ENCODE peak calls at places on chromosomes 13 and 19, in eight cellular contexts. One of them, this sample, is unnamed.

GRCh38 chr19:46408611-46409039 is 4.7 kb downstream of the CCDC8 start:
- DNase-seq in cardiac fibroblast: peak; percentile 70
- DNase-seq in cardiac muscle cell: peak; percentile 73
- DNase-seq in IMR-90: peak; percentile 28
- DNase-seq in fibroblast of mammary gland: peak; percentile 58
- DNase-seq in GM23248: peak; percentile 60
- DNase-seq in thoracic aorta: peak; percentile 75
- DNase-seq in lower lobe of right lung: peak; percentile 88
- DNase-seq in this sample: no peak

GRCh38 chr19:38592940-38593339 is 24.8 kb downstream of the MAP4K1 start:
- DNase-seq in fibroblast of mammary gland: no peak
- DNase-seq in IMR-90: no peak
- DNase-seq in GM23248: no peak
- DNase-seq in thoracic aorta: no peak
- DNase-seq in cardiac fibroblast: no peak
- DNase-seq in lower lobe of right lung: no peak
- DNase-seq in cardiac muscle cell: no peak
- DNase-seq in this sample: no peak

GRCh38 chr13:97568850-97569249 is 134.9 kb downstream of the RAP2A start:
- DNase-seq in GM23248: no peak
- DNase-seq in cardiac fibroblast: peak; percentile 7
- DNase-seq in fibroblast of mammary gland: no peak
- DNase-seq in thoracic aorta: no peak
- DNase-seq in cardiac muscle cell: no peak
- DNase-seq in lower lobe of right lung: no peak
- DNase-seq in IMR-90: no peak
- DNase-seq in this sample: no peak

GRCh38 chr13:45933203-45934014 is 81.9 kb upstream of the SIAH3 start:
- DNase-seq in fibroblast of mammary gland: no peak
- DNase-seq in cardiac fibroblast: no peak
- DNase-seq in GM23248: no peak
- DNase-seq in thoracic aorta: no peak
- DNase-seq in IMR-90: no peak
- DNase-seq in lower lobe of right lung: no peak
- DNase-seq in cardiac muscle cell: no peak
- DNase-seq in this sample: no peak

GRCh38 chr13:66933994-66934393 is 296.1 kb downstream of the PCDH9 start:
- DNase-seq in cardiac muscle cell: no peak
- DNase-seq in lower lobe of right lung: no peak
- DNase-seq in thoracic aorta: no peak
- DNase-seq in fibroblast of mammary gland: peak; percentile 91
- DNase-seq in cardiac fibroblast: peak; percentile 22
- DNase-seq in IMR-90: peak; percentile 90
- DNase-seq in GM23248: peak; percentile 2
- DNase-seq in this sample: no peak

GRCh38 chr13:35475960-35476943 is at the start of gene MAB21L1:
- DNase-seq in IMR-90: peak; percentile 19
- DNase-seq in lower lobe of right lung: no peak
- DNase-seq in fibroblast of mammary gland: peak; percentile 85
- DNase-seq in thoracic aorta: no peak
- DNase-seq in cardiac muscle cell: peak; percentile 35
- DNase-seq in GM23248: peak; percentile 89
- DNase-seq in cardiac fibroblast: peak; percentile 35
- DNase-seq in this sample: peak; percentile 50

GRCh38 chr13:78152415-78152814 is 233.8 kb upstream of the EDNRB start:
- DNase-seq in GM23248: no peak
- DNase-seq in IMR-90: no peak
- DNase-seq in fibroblast of mammary gland: no peak
- DNase-seq in cardiac fibroblast: no peak
- DNase-seq in lower lobe of right lung: no peak
- DNase-seq in thoracic aorta: no peak
- DNase-seq in cardiac muscle cell: no peak
- DNase-seq in this sample: no peak

GRCh38 chr13:47908200-47908902 is 92.7 kb downstream of the SUCLA2 start:
- DNase-seq in fibroblast of mammary gland: peak; percentile 77
- DNase-seq in thoracic aorta: no peak
- DNase-seq in cardiac fibroblast: peak; percentile 26
- DNase-seq in cardiac muscle cell: no peak
- DNase-seq in GM23248: peak; percentile 67
- DNase-seq in IMR-90: peak; percentile 76
- DNase-seq in lower lobe of right lung: no peak
- DNase-seq in this sample: no peak

GRCh38 chr19:35311901-35312665 is 16.9 kb upstream of the CD22 start:
- DNase-seq in cardiac muscle cell: no peak
- DNase-seq in IMR-90: no peak
- DNase-seq in fibroblast of mammary gland: no peak
- DNase-seq in GM23248: no peak
- DNase-seq in cardiac fibroblast: no peak
- DNase-seq in thoracic aorta: no peak
- DNase-seq in lower lobe of right lung: no peak
- DNase-seq in this sample: no peak

GRCh38 chr19:7986321-7987083 is 18.9 kb downstream of the ELAVL1 start:
- DNase-seq in IMR-90: peak; percentile 82
- DNase-seq in thoracic aorta: no peak
- DNase-seq in lower lobe of right lung: peak; percentile 10
- DNase-seq in fibroblast of mammary gland: peak; percentile 76
- DNase-seq in GM23248: peak; percentile 79
- DNase-seq in cardiac muscle cell: no peak
- DNase-seq in cardiac fibroblast: peak; percentile 63
- DNase-seq in this sample: no peak

GRCh38 chr19:55931936-55932386 is at the start of gene NLRP13:
- DNase-seq in thoracic aorta: no peak
- DNase-seq in fibroblast of mammary gland: no peak
- DNase-seq in cardiac muscle cell: no peak
- DNase-seq in lower lobe of right lung: no peak
- DNase-seq in GM23248: no peak
- DNase-seq in IMR-90: no peak
- DNase-seq in cardiac fibroblast: no peak
- DNase-seq in this sample: no peak

GRCh38 chr13:28494861-28495585 is at the start of gene FLT1:
- DNase-seq in GM23248: peak; percentile 70
- DNase-seq in IMR-90: peak; percentile 38
- DNase-seq in fibroblast of mammary gland: no peak
- DNase-seq in lower lobe of right lung: peak; percentile 67
- DNase-seq in cardiac muscle cell: peak; percentile 71
- DNase-seq in thoracic aorta: no peak
- DNase-seq in cardiac fibroblast: peak; percentile 44
- DNase-seq in this sample: peak; percentile 60

GRCh38 chr19:48607359-48607755 is 815 bp downstream of the SPACA4 start:
- DNase-seq in thoracic aorta: no peak
- DNase-seq in GM23248: no peak
- DNase-seq in cardiac muscle cell: no peak
- DNase-seq in lower lobe of right lung: no peak
- DNase-seq in IMR-90: no peak
- DNase-seq in cardiac fibroblast: no peak
- DNase-seq in fibroblast of mammary gland: no peak
- DNase-seq in this sample: no peak

GRCh38 chr19:48606463-48607358 is at the start of gene SPACA4:
- DNase-seq in thoracic aorta: no peak
- DNase-seq in cardiac muscle cell: no peak
- DNase-seq in cardiac fibroblast: no peak
- DNase-seq in GM23248: no peak
- DNase-seq in fibroblast of mammary gland: no peak
- DNase-seq in lower lobe of right lung: no peak
- DNase-seq in IMR-90: no peak
- DNase-seq in this sample: no peak

GRCh38 chr19:48611872-48612271 is 3.0 kb downstream of the FAM83E start:
- DNase-seq in GM23248: no peak
- DNase-seq in IMR-90: no peak
- DNase-seq in cardiac fibroblast: no peak
- DNase-seq in lower lobe of right lung: no peak
- DNase-seq in cardiac muscle cell: no peak
- DNase-seq in thoracic aorta: no peak
- DNase-seq in fibroblast of mammary gland: no peak
- DNase-seq in this sample: no peak

GRCh38 chr19:48609571-48610108 is 3.1 kb downstream of the SPACA4 start:
- DNase-seq in lower lobe of right lung: no peak
- DNase-seq in cardiac fibroblast: no peak
- DNase-seq in IMR-90: no peak
- DNase-seq in fibroblast of mammary gland: no peak
- DNase-seq in thoracic aorta: no peak
- DNase-seq in cardiac muscle cell: no peak
- DNase-seq in GM23248: no peak
- DNase-seq in this sample: no peak

GRCh38 chr19:48608798-48609263 is 2.3 kb downstream of the SPACA4 start:
- DNase-seq in cardiac fibroblast: peak; percentile 49
- DNase-seq in fibroblast of mammary gland: peak; percentile 48
- DNase-seq in lower lobe of right lung: no peak
- DNase-seq in cardiac muscle cell: no peak
- DNase-seq in thoracic aorta: no peak
- DNase-seq in GM23248: peak; percentile 73
- DNase-seq in IMR-90: no peak
- DNase-seq in this sample: peak; percentile 61
- H3K4me3 ChIP-seq in cardiac fibroblast: no peak overlapping the region
- H3K4me3 ChIP-seq in fibroblast of mammary gland: no peak overlapping the region
- H3K4me3 ChIP-seq in lower lobe of right lung: no peak overlapping the region
- H3K4me3 ChIP-seq in cardiac muscle cell: no peak overlapping the region
- H3K4me3 ChIP-seq in thoracic aorta: no peak overlapping the region
- H3K4me3 ChIP-seq in GM23248: no peak overlapping the region
- H3K4me3 ChIP-seq in IMR-90: no peak overlapping the region
- H3K4me3 ChIP-seq in this sample: no peak overlapping the region

GRCh38 chr19:51572415-51572814 is 1.3 kb downstream of the ZNF175 start:
- DNase-seq in cardiac muscle cell: no peak
- DNase-seq in cardiac fibroblast: peak; percentile 17
- DNase-seq in fibroblast of mammary gland: peak; percentile 27
- DNase-seq in GM23248: peak; percentile 35
- DNase-seq in IMR-90: peak; percentile 3
- DNase-seq in thoracic aorta: no peak
- DNase-seq in lower lobe of right lung: no peak
- DNase-seq in this sample: no peak
- H3K4me3 ChIP-seq in cardiac muscle cell: no peak overlapping the region
- H3K4me3 ChIP-seq in cardiac fibroblast: peak overlapping the region; percentile 63
- H3K4me3 ChIP-seq in fibroblast of mammary gland: peak overlapping the region; percentile 83
- H3K4me3 ChIP-seq in GM23248: peak overlapping the region; percentile 94
- H3K4me3 ChIP-seq in IMR-90: peak overlapping the region; percentile 74
- H3K4me3 ChIP-seq in thoracic aorta: peak overlapping the region; percentile 80
- H3K4me3 ChIP-seq in lower lobe of right lung: peak overlapping the region; percentile 64
- H3K4me3 ChIP-seq in this sample: peak overlapping the region; percentile 59

DNA sequence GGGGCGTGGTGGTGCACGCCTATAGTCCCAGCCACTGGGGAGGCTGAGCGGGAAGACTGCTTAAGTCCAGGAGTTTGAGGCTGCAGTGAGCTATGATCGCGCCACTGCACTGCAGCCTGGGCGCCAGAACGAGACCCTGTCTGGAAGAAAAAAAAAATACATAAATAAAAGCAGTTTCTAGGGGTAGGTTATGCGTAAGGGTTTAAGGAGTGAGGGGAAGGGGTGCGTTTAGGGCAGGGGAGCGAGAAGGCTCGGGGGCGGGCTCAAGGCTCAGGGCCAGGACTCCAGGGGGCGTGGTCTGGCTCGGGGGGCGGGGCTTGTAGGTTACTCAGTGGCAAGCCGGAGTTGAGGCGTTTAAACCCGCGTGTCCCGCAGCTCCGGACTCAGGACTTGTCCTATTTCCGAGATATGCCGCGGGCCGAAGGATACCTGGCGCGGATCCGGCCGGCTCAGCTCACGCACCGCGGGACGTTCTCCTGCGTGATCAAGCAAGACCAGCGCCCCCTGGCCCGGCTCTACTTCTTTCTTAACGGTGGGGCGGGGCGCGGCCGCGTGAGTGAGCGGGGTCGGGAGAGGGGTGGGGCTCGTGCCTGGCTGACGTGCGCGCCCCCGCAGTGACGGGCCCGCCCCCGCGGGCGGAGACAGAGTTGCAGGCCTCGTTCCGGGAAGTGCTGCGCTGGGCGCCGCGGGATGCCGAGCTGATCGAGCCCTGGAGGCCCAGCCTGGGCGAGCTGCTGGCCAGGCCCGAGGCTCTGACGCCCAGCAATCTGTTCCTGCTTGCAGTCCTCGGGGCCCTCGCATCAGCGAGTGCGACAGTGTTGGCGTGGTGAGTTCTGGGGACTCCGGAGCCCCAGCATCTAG is 10.8 kb downstream of the SPACA6 start:
- DNase-seq in IMR-90: peak; percentile 89
- DNase-seq in fibroblast of mammary gland: peak; percentile 88
- DNase-seq in lower lobe of right lung: peak; percentile 99
- DNase-seq in cardiac fibroblast: peak; percentile 97
- DNase-seq in thoracic aorta: peak; percentile 96
- DNase-seq in cardiac muscle cell: peak; percentile 96
- DNase-seq in GM23248: peak; percentile 97
- DNase-seq in this sample: peak; percentile 96
- H3K4me3 ChIP-seq in IMR-90: peak overlapping the region; percentile 45
- H3K4me3 ChIP-seq in fibroblast of mammary gland: peak overlapping the region; percentile 78
- H3K4me3 ChIP-seq in lower lobe of right lung: peak overlapping the region; percentile 82
- H3K4me3 ChIP-seq in cardiac fibroblast: peak overlapping the region; percentile 59
- H3K4me3 ChIP-seq in thoracic aorta: peak overlapping the region; percentile 82
- H3K4me3 ChIP-seq in cardiac muscle cell: peak overlapping the region; percentile 41
- H3K4me3 ChIP-seq in GM23248: peak overlapping the region; percentile 85
- H3K4me3 ChIP-seq in this sample: peak overlapping the region; percentile 74

DNA sequence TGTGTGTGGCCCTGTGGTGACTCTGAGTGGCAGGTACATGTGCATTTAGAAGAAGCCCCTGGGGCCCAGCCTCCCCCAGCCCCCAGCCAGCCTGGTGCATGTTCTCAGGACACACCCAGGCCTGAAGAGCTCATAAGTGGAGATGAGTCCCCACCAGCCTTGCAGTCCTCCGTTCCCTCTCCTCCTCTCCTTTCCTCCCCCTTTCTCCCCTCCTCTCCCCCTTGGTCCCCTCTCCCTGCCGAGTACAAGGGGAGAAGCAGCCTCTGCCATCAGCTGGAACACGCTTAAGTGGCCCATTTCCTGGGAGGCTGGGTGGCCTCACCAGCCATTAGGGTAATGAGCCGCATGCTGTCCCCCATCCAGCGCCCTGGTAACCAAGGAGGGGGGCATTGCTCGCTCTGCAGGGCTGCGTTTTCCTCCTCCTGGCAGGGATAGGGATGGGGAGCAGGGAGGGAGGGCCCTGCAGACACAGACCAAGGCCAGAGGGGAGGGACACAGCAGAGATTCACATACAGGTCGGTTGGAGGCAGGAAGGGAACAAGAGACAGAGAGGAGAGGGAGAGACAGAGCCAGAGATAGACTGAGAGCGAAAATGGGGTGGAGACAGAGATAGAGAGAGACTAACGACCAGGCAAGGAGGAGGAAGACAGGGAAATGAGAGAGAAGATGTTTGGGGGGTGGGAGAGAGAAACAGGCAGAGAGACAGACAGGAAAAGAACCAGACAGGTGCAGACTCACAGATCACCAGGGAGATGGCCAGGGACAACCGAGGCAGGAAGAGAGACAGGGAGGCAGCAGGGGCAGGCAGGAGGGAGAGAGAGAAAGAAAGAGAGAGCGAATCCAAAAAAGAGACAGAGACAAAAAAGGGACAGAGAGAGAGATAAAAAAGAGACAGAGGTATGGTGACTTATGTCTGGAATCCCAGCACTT is 19.3 kb upstream of the DPP9 start:
- DNase-seq in IMR-90: no peak
- DNase-seq in lower lobe of right lung: no peak
- DNase-seq in GM23248: no peak
- DNase-seq in cardiac fibroblast: no peak
- DNase-seq in cardiac muscle cell: no peak
- DNase-seq in thoracic aorta: no peak
- DNase-seq in fibroblast of mammary gland: no peak
- DNase-seq in this sample: no peak
- H3K4me3 ChIP-seq in IMR-90: no peak overlapping the region
- H3K4me3 ChIP-seq in lower lobe of right lung: no peak overlapping the region
- H3K4me3 ChIP-seq in GM23248: no peak overlapping the region
- H3K4me3 ChIP-seq in cardiac fibroblast: no peak overlapping the region
- H3K4me3 ChIP-seq in cardiac muscle cell: no peak overlapping the region
- H3K4me3 ChIP-seq in thoracic aorta: no peak overlapping the region
- H3K4me3 ChIP-seq in fibroblast of mammary gland: no peak overlapping the region
- H3K4me3 ChIP-seq in this sample: no peak overlapping the region

GRCh38 chr19:10292206-10292788 is 2.5 kb downstream of the ICAM5 start:
- DNase-seq in GM23248: peak; percentile 91
- DNase-seq in IMR-90: peak; percentile 78
- DNase-seq in lower lobe of right lung: peak; percentile 94
- DNase-seq in cardiac fibroblast: peak; percentile 84
- DNase-seq in cardiac muscle cell: peak; percentile 95
- DNase-seq in fibroblast of mammary gland: peak; percentile 43
- DNase-seq in thoracic aorta: peak; percentile 28
- DNase-seq in this sample: peak; percentile 95
- H3K4me3 ChIP-seq in GM23248: peak overlapping the region; percentile 72
- H3K4me3 ChIP-seq in IMR-90: peak overlapping the region; percentile 77
- H3K4me3 ChIP-seq in lower lobe of right lung: peak overlapping the region; percentile 68
- H3K4me3 ChIP-seq in cardiac fibroblast: peak overlapping the region; percentile 47
- H3K4me3 ChIP-seq in cardiac muscle cell: peak overlapping the region; percentile 50
- H3K4me3 ChIP-seq in fibroblast of mammary gland: peak overlapping the region; percentile 15
- H3K4me3 ChIP-seq in thoracic aorta: peak overlapping the region; percentile 74
- H3K4me3 ChIP-seq in this sample: peak overlapping the region; percentile 51